ENCODE peak calls at places on chromosomes 7 and 10, in ten cellular contexts. E, P, U, J, D, T, Z, K, L and G are unnamed samples.

GRCh38 chr7:151336027-151336720 is 5.4 kb upstream of the NUB1 start:
- DNase-seq in E (no peak), P (no peak), U (no peak), J (no peak), D (no peak), T (no peak), Z (no peak), K (no peak), L (no peak), G (no peak)

GRCh38 chr10:112307631-112308502 is 24.7 kb downstream of the TECTB start:
- DNase-seq in E (peak; percentile 67), P (peak; percentile 95), U (peak; percentile 1), J (peak; percentile 73), D (peak; percentile 43), T (peak; percentile 59), Z (peak; percentile 66), K (peak; percentile 51), L (peak; percentile 61), G (peak; percentile 91)

GRCh38 chr10:6203331-6204062 is 765 bp downstream of the PFKFB3 start:
- DNase-seq in E (peak; percentile 84), P (peak; percentile 71), U (peak; percentile 30), J (peak; percentile 95), D (peak; percentile 47), T (no peak), Z (peak; percentile 92), K (peak; percentile 31), L (no peak), G (peak; percentile 85)

GRCh38 chr7:126689037-126689436 is 563.7 kb downstream of the GRM8 start:
- DNase-seq in E (no peak), P (peak; percentile 69), U (peak; percentile 52), J (peak; percentile 75), D (no peak), T (no peak), Z (no peak), K (no peak), L (no peak), G (no peak)

GRCh38 chr7:24052572-24053223 is 231.3 kb upstream of the NPY start:
- DNase-seq in E (peak; percentile 84), P (peak; percentile 71), U (peak; percentile 87), J (no peak), D (peak; percentile 20), T (peak; percentile 7), Z (no peak), K (peak; percentile 87), L (no peak), G (no peak)

GRCh38 chr7:131326576-131326975 is 1.1 kb upstream of the MKLN1 start:
- DNase-seq in E (no peak), P (no peak), U (no peak), J (no peak), D (no peak), T (no peak), Z (no peak), K (no peak), L (peak; percentile 65), G (peak; percentile 37)

GRCh38 chr10:132641966-132642731 is 104.6 kb downstream of the INPP5A start:
- DNase-seq in E (no peak), P (no peak), U (no peak), J (no peak), D (no peak), T (no peak), Z (no peak), K (no peak), L (no peak), G (no peak)

GRCh38 chr10:33196710-33197406 is 137.6 kb downstream of the NRP1 start:
- DNase-seq in E (no peak), P (no peak), U (no peak), J (no peak), D (no peak), T (no peak), Z (no peak), K (no peak), L (peak; percentile 94), G (no peak)

GRCh38 chr10:116490028-116490662 is 55.6 kb upstream of the PNLIP start:
- DNase-seq in E (peak; percentile 60), P (no peak), U (no peak), J (peak; percentile 53), D (peak; percentile 16), T (peak; percentile 28), Z (peak; percentile 47), K (peak; percentile 44), L (peak; percentile 5), G (peak; percentile 66)

GRCh38 chr7:27182285-27182827 is 2.7 kb downstream of the HOXA11 start:
- DNase-seq in E (no peak), P (no peak), U (no peak), J (no peak), D (no peak), T (no peak), Z (no peak), K (peak; percentile 64), L (no peak), G (no peak)

GRCh38 chr7:96040250-96040772 is 268.0 kb downstream of the DYNC1I1 start:
- DNase-seq in E (no peak), P (no peak), U (no peak), J (no peak), D (no peak), T (no peak), Z (peak; percentile 10), K (no peak), L (no peak), G (no peak)

GRCh38 chr10:132591166-132591971 is 53.8 kb downstream of the INPP5A start:
- DNase-seq in E (peak; percentile 56), P (peak; percentile 43), U (peak; percentile 83), J (no peak), D (peak; percentile 66), T (no peak), Z (no peak), K (peak; percentile 82), L (peak; percentile 87), G (no peak)

GRCh38 chr7:43302211-43302711 is 189.8 kb downstream of the HECW1 start:
- DNase-seq in E (peak; percentile 30), P (peak; percentile 31), U (peak; percentile 79), J (no peak), D (peak; percentile 49), T (no peak), Z (no peak), K (peak; percentile 80), L (peak; percentile 29), G (no peak)

GRCh38 chr10:122673731-122674130 is 25.9 kb downstream of the C10orf120 start:
- DNase-seq in E (no peak), P (no peak), U (no peak), J (no peak), D (no peak), T (no peak), Z (peak; percentile 61), K (no peak), L (no peak), G (no peak)
- H3K4me2 ChIP-seq in E (no peak overlapping the region), P (no peak overlapping the region), U (no peak overlapping the region), J (no peak overlapping the region), D (no peak overlapping the region), T (no peak overlapping the region), Z (no peak overlapping the region), K (no peak overlapping the region), L (no peak overlapping the region), G (no peak overlapping the region)

DNA sequence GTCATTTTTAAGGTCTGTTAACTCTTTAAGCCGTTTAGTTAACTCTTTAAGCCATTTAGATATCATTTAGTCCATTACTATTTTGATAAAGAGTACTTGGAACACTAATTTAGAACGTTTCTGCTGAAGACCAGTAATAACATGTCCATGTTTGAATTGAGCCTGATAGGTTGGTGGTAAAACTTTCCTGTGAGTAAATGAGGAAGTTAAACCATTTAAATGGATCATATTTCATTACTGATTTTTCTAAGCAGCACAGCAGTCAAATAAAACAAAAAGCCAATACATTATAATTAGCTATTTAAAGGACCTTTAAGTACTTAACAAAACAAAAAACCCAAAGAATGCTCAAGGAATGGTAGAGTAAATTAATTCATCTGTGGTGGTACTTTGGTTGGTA is 29.4 kb downstream of the PHTF2 start:
- DNase-seq in E (no peak), P (no peak), U (no peak), J (no peak), D (no peak), T (no peak), Z (no peak), K (no peak), L (no peak), G (peak; percentile 85)
- H3K9ac ChIP-seq in E (no peak overlapping the region), P (no peak overlapping the region), U (no peak overlapping the region), J (no peak overlapping the region), D (no peak overlapping the region), T (no peak overlapping the region), Z (no peak overlapping the region), K (no peak overlapping the region), L (no peak overlapping the region), G (peak overlapping the region; percentile 37)

GRCh38 chr7:134935701-134936100 is 50.6 kb upstream of the AGBL3 start:
- DNase-seq in E (peak; percentile 82), P (no peak), U (peak; percentile 60), J (no peak), D (peak; percentile 51), T (no peak), Z (no peak), K (no peak), L (no peak), G (no peak)

GRCh38 chr7:134932707-134933370 is 53.5 kb upstream of the AGBL3 start:
- DNase-seq in E (no peak), P (no peak), U (peak; percentile 96), J (no peak), D (peak; percentile 37), T (no peak), Z (no peak), K (no peak), L (no peak), G (peak; percentile 64)

GRCh38 chr7:134931487-134931886 is 54.8 kb upstream of the AGBL3 start:
- DNase-seq in E (peak; percentile 54), P (no peak), U (no peak), J (no peak), D (no peak), T (no peak), Z (no peak), K (no peak), L (no peak), G (no peak)

GRCh38 chr7:134936893-134937520 is 49.3 kb upstream of the AGBL3 start:
- DNase-seq in E (peak; percentile 35), P (peak; percentile 51), U (no peak), J (peak; percentile 74), D (no peak), T (no peak), Z (no peak), K (no peak), L (no peak), G (no peak)

DNA sequence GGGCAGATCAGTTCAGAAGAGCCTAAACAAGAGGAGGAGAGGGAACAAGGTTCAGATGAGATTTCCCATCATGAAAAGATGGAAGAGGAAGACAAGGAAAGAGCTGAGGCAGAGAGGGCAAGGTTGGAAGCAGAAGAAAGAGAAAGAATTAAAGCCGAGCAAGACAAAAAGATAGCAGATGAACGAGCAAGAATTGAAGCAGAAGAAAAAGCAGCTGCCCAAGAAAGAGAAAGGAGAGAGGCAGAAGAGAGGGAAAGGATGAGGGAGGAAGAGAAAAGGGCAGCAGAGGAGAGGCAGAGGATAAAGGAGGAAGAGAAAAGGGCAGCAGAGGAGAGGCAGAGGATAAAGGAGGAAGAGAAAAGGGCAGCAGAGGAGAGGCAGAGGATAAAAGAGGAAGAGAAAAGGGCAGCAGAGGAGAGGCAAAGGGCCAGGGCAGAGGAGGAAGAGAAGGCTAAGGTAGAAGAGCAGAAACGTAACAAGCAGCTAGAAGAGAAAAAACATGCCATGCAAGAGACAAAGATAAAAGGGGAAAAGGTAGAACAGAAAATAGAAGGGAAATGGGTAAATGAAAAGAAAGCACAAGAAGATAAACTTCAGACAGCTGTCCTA is 52.7 kb upstream of the AGBL3 start:
- DNase-seq in E (no peak), P (no peak), U (no peak), J (no peak), D (no peak), T (no peak), Z (no peak), K (no peak), L (no peak), G (no peak)
- H3K4me3 ChIP-seq in E (no peak overlapping the region), P (no peak overlapping the region), U (peak overlapping the region; percentile 36), J (no peak overlapping the region), D (no peak overlapping the region), T (no peak overlapping the region), Z (no peak overlapping the region), K (no peak overlapping the region), L (no peak overlapping the region), G (peak overlapping the region; percentile 65)

GRCh38 chr7:121428857-121429489 is 32.9 kb upstream of the FAM3C start:
- DNase-seq in E (peak; percentile 38), P (peak; percentile 71), U (peak; percentile 53), J (no peak), D (peak; percentile 10), T (no peak), Z (no peak), K (no peak), L (no peak), G (no peak)
- H3K4me2 ChIP-seq in E (no peak overlapping the region), P (no peak overlapping the region), U (no peak overlapping the region), J (no peak overlapping the region), D (no peak overlapping the region), T (no peak overlapping the region), Z (no peak overlapping the region), K (no peak overlapping the region), L (no peak overlapping the region), G (no peak overlapping the region)